ENCODE peak calls at places on chromosome 1, in five cellular contexts. H, M, G, C and N are unnamed samples.

GRCh38 chr1:24751833-24752232 is 6.6 kb downstream of the CLIC4 start:
- DNase-seq in G (no peak), M (no peak), H (no peak), C (no peak), N (no peak)

GRCh38 chr1:156959414-156959813 is 39.0 kb downstream of the LRRC71 start:
- DNase-seq in H (no peak), M (no peak), G (peak; percentile 50), C (no peak), N (no peak)

GRCh38 chr1:203669739-203670138 is 43.1 kb downstream of the ATP2B4 start:
- DNase-seq in H (no peak), M (no peak), C (no peak), G (no peak), N (no peak)

GRCh38 chr1:170765712-170766330 is 101.9 kb downstream of the PRRX1 start:
- DNase-seq in C (no peak), M (no peak), G (peak; percentile 17), H (no peak), N (no peak)

GRCh38 chr1:45455162-45455561 is 35.8 kb downstream of the TESK2 start:
- DNase-seq in G (no peak), M (no peak), C (no peak), H (no peak), N (no peak)

GRCh38 chr1:911875-912739 is 11.6 kb upstream of the SAMD11 start:
- DNase-seq in H (peak; percentile 1), M (no peak), C (no peak), G (no peak), N (no peak)

GRCh38 chr1:147586412-147586811 is 45.1 kb downstream of the BCL9 start:
- DNase-seq in G (no peak), M (no peak), H (no peak), C (no peak), N (no peak)

GRCh38 chr1:155080250-155081228 is 1.9 kb downstream of the EFNA3 start:
- DNase-seq in G (no peak), C (no peak), M (no peak), H (no peak), N (no peak)

GRCh38 chr1:98086796-98087195 is 166.0 kb upstream of the DPYD start:
- DNase-seq in H (no peak), C (no peak), G (no peak), M (no peak), N (no peak)